ENCODE peak calls at places on chromosomes 3 and 15, in eight cellular contexts. G, Z, P, D, T, Q, H and J are unnamed samples.

GRCh38 chr15:36731025-36731424 is 151.6 kb downstream of the CDIN1 start:
- DNase-seq in G (no peak), Z (no peak), P (no peak), D (no peak), T (no peak), Q (no peak), H (no peak), J (no peak)

GRCh38 chr15:87949934-87950298 is 306.6 kb downstream of the NTRK3 start:
- DNase-seq in G (no peak), Z (no peak), P (no peak), D (no peak), T (no peak), Q (no peak), H (no peak), J (no peak)

GRCh38 chr3:158659454-158660237 is 12.8 kb downstream of the LXN start:
- DNase-seq in G (peak), Z (no peak), P (peak), D (no peak), T (no peak), Q (peak), H (peak), J (peak)

GRCh38 chr3:140370686-140371085 is 307.2 kb upstream of the TRIM42 start:
- DNase-seq in G (peak), Z (no peak), P (no peak), D (no peak), T (no peak), Q (no peak), H (no peak), J (no peak)

GRCh38 chr3:130516645-130517512 is at the start of gene COL6A6:
- DNase-seq in G (no peak), Z (no peak), P (peak), D (no peak), T (no peak), Q (no peak), H (no peak), J (peak)

GRCh38 chr3:192816274-192816853 is 89.0 kb upstream of the FGF12 start:
- DNase-seq in G (peak), Z (no peak), P (no peak), D (no peak), T (peak), Q (no peak), H (peak), J (peak)

GRCh38 chr3:186790261-186790981 is 7.0 kb downstream of the EIF4A2 start:
- DNase-seq in G (peak), Z (no peak), P (no peak), D (no peak), T (no peak), Q (no peak), H (peak), J (no peak)

GRCh38 chr15:34725565-34725964 is 29.2 kb downstream of the GJD2 start:
- DNase-seq in G (no peak), Z (no peak), P (no peak), D (no peak), T (no peak), Q (no peak), H (no peak), J (no peak)

GRCh38 chr3:65342084-65342683 is 654.4 kb upstream of the ADAMTS9 start:
- DNase-seq in G (peak), Z (no peak), P (peak), D (no peak), T (no peak), Q (no peak), H (peak), J (no peak)

GRCh38 chr3:187264051-187264450 is 27.5 kb downstream of the MASP1 start:
- DNase-seq in G (peak), Z (no peak), P (no peak), D (no peak), T (no peak), Q (no peak), H (peak), J (no peak)

GRCh38 chr3:29280675-29281264 is at the start of gene RBMS3:
- DNase-seq in G (peak), Z (peak), P (peak), D (peak), T (peak), Q (peak), H (peak), J (peak)

GRCh38 chr3:183148056-183148455 is 14.5 kb downstream of the LAMP3 start:
- DNase-seq in G (no peak), Z (no peak), P (no peak), D (no peak), T (no peak), Q (no peak), H (no peak), J (no peak)

GRCh38 chr3:157134620-157135191 is 25.2 kb downstream of the CCNL1 start:
- DNase-seq in G (peak), Z (no peak), P (no peak), D (no peak), T (no peak), Q (no peak), H (no peak), J (no peak)

GRCh38 chr3:194375473-194375872 is 5.9 kb upstream of the LRRC15 start:
- DNase-seq in G (no peak), Z (no peak), P (no peak), D (no peak), T (no peak), Q (no peak), H (no peak), J (peak)

GRCh38 chr15:29567336-29567735 is 254.9 kb downstream of the TJP1 start:
- DNase-seq in G (no peak), Z (no peak), P (no peak), D (no peak), T (no peak), Q (no peak), H (peak), J (no peak)

GRCh38 chr3:13133011-13133410 is 59.8 kb upstream of the IQSEC1 start:
- DNase-seq in G (no peak), Z (peak), P (no peak), D (no peak), T (no peak), Q (no peak), H (no peak), J (no peak)

GRCh38 chr3:4827767-4828166 is 151.5 kb upstream of the BHLHE40 start:
- DNase-seq in G (no peak), Z (no peak), P (no peak), D (no peak), T (no peak), Q (no peak), H (no peak), J (no peak)

GRCh38 chr3:139448104-139448503 is 28.2 kb downstream of the RBP2 start:
- DNase-seq in G (no peak), Z (no peak), P (no peak), D (peak), T (no peak), Q (no peak), H (no peak), J (no peak)

GRCh38 chr15:63986185-63986680 is 60.1 kb downstream of the DAPK2 start:
- DNase-seq in G (no peak), Z (no peak), P (no peak), D (no peak), T (no peak), Q (no peak), H (no peak), J (no peak)

GRCh38 chr15:80154336-80154735 is 1.5 kb downstream of the FAH start:
- DNase-seq in G (no peak), Z (no peak), P (no peak), D (no peak), T (no peak), Q (no peak), H (no peak), J (no peak)

GRCh38 chr15:68525815-68526214 is 53.0 kb upstream of the CORO2B start:
- DNase-seq in G (no peak), Z (no peak), P (no peak), D (no peak), T (no peak), Q (no peak), H (no peak), J (no peak)

GRCh38 chr15:75864213-75865059 is 21.2 kb downstream of the UBE2Q2 start:
- DNase-seq in G (no peak), Z (no peak), P (no peak), D (no peak), T (no peak), Q (no peak), H (no peak), J (no peak)

GRCh38 chr15:100031665-100032357 is 298.6 kb upstream of the LYSMD4 start:
- DNase-seq in G (no peak), Z (no peak), P (no peak), D (no peak), T (no peak), Q (no peak), H (no peak), J (no peak)

GRCh38 chr3:66582721-66583141 is 81.9 kb upstream of the LRIG1 start:
- DNase-seq in G (no peak), Z (no peak), P (no peak), D (no peak), T (no peak), Q (peak), H (no peak), J (no peak)

GRCh38 chr3:170506556-170506955 is 79.3 kb downstream of the SLC7A14 start:
- DNase-seq in G (peak), Z (no peak), P (no peak), D (no peak), T (no peak), Q (no peak), H (peak), J (no peak)

GRCh38 chr3:15405448-15406050 is 21.8 kb downstream of the METTL6 start:
- DNase-seq in G (peak), Z (no peak), P (no peak), D (no peak), T (peak), Q (no peak), H (peak), J (peak)

GRCh38 chr3:165343185-165343584 is 147.0 kb upstream of the SLITRK3 start:
- DNase-seq in G (no peak), Z (no peak), P (no peak), D (no peak), T (no peak), Q (no peak), H (no peak), J (no peak)

GRCh38 chr3:193488741-193489140 is 66.0 kb downstream of the ATP13A4 start:
- DNase-seq in G (no peak), Z (no peak), P (no peak), D (no peak), T (no peak), Q (no peak), H (no peak), J (no peak)

GRCh38 chr3:4994823-4995499 is 15.7 kb downstream of the BHLHE40 start:
- DNase-seq in G (no peak), Z (peak), P (no peak), D (no peak), T (no peak), Q (peak), H (peak), J (no peak)

GRCh38 chr3:60757724-60758123 is 493.5 kb downstream of the FHIT start:
- DNase-seq in G (no peak), Z (no peak), P (no peak), D (no peak), T (no peak), Q (no peak), H (no peak), J (no peak)

GRCh38 chr15:66956672-66957540 is 108.5 kb upstream of the SMAD3 start:
- DNase-seq in G (no peak), Z (peak), P (no peak), D (no peak), T (no peak), Q (no peak), H (no peak), J (no peak)

GRCh38 chr3:107920538-107920937 is 170.3 kb downstream of the CD47 start:
- DNase-seq in G (no peak), Z (no peak), P (no peak), D (no peak), T (no peak), Q (no peak), H (no peak), J (no peak)

GRCh38 chr15:23081271-23081670 is 41.9 kb upstream of the TUBGCP5 start:
- DNase-seq in G (no peak), Z (no peak), P (no peak), D (no peak), T (no peak), Q (no peak), H (no peak), J (no peak)

GRCh38 chr15:42457445-42458442 is 33.2 kb downstream of the ZNF106 start:
- DNase-seq in G (no peak), Z (peak), P (no peak), D (no peak), T (no peak), Q (peak), H (no peak), J (peak)

GRCh38 chr15:98126326-98127090 is 166.0 kb downstream of the ARRDC4 start:
- DNase-seq in G (peak), Z (no peak), P (no peak), D (no peak), T (no peak), Q (no peak), H (no peak), J (no peak)

GRCh38 chr3:119311191-119311925 is 17.2 kb downstream of the ARHGAP31 start:
- DNase-seq in G (peak), Z (no peak), P (no peak), D (no peak), T (no peak), Q (no peak), H (peak), J (no peak)

GRCh38 chr3:148223266-148223665 is 474.4 kb upstream of the AGTR1 start:
- DNase-seq in G (no peak), Z (no peak), P (no peak), D (no peak), T (no peak), Q (no peak), H (no peak), J (no peak)

GRCh38 chr15:80817901-80818300 is 38.7 kb downstream of the CEMIP start:
- DNase-seq in G (no peak), Z (no peak), P (no peak), D (no peak), T (no peak), Q (no peak), H (no peak), J (no peak)

GRCh38 chr15:57245130-57245529 is 131.2 kb upstream of the CGNL1 start:
- DNase-seq in G (no peak), Z (no peak), P (no peak), D (no peak), T (peak), Q (no peak), H (no peak), J (no peak)

GRCh38 chr3:8974458-8974857 is 11.2 kb upstream of the RAD18 start:
- DNase-seq in G (no peak), Z (no peak), P (no peak), D (no peak), T (no peak), Q (no peak), H (no peak), J (no peak)